ENCODE peak calls at places on chromosome 4, in six cellular contexts. R is Caki2; Q is heart left ventricle; N is G401; D is posterior cingulate gyrus; J is stimulated activated CD8-positive, alpha-beta memory T cell treated with anti-CD3 and anti-CD28 coated beads, Interleukin-4, amount 100 ng/mL, for 4 hours. S is an unnamed sample.

GRCh38 chr4:7719354-7720174 is 220.1 kb downstream of the AFAP1 start:
- DNase-seq in R (peak), J (peak), N (peak), Q (peak), D (peak), S (peak)

GRCh38 chr4:54929459-54929858 is 195.9 kb downstream of the KDR start:
- DNase-seq in N (no peak), R (no peak), D (no peak), J (no peak), Q (peak), S (peak)

GRCh38 chr4:126144838-126145237 is 830.1 kb downstream of the FAT4 start:
- DNase-seq in R (no peak), D (no peak), Q (no peak), N (no peak), J (no peak), S (no peak)

GRCh38 chr4:105767579-105767978 is 59.0 kb downstream of the GSTCD start:
- DNase-seq in R (no peak), Q (no peak), J (no peak), N (no peak), D (no peak), S (no peak)

GRCh38 chr4:156968479-156968984 is 3.1 kb downstream of the PDGFC start:
- DNase-seq in D (no peak), N (peak), J (no peak), Q (peak), R (peak), S (peak)

GRCh38 chr4:744212-744841 is 38.7 kb downstream of the PCGF3 start:
- DNase-seq in D (no peak), N (no peak), R (no peak), Q (no peak), J (no peak), S (no peak)

GRCh38 chr4:98210293-98210692 is 50.9 kb upstream of the RAP1GDS1 start:
- DNase-seq in D (no peak), Q (no peak), N (no peak), J (no peak), R (no peak), S (no peak)

GRCh38 chr4:93147524-93148212 is 680.9 kb upstream of the ATOH1 start:
- DNase-seq in R (no peak), Q (no peak), N (no peak), J (no peak), D (no peak), S (no peak)

GRCh38 chr4:40562208-40562607 is 67.5 kb downstream of the RBM47 start:
- DNase-seq in N (no peak), R (no peak), Q (no peak), D (no peak), J (no peak), S (no peak)

GRCh38 chr4:188783606-188784157 is 644.4 kb downstream of the TRIML1 start:
- DNase-seq in R (no peak), J (no peak), Q (no peak), N (no peak), D (no peak), S (no peak)

GRCh38 chr4:182778222-182778982 is 138.8 kb downstream of the DCTD start:
- DNase-seq in R (no peak), Q (no peak), N (no peak), J (no peak), D (no peak), S (no peak)

GRCh38 chr4:7462509-7462971 is 27.8 kb upstream of the PSAPL1 start:
- DNase-seq in J (no peak), N (peak), D (peak), R (peak), Q (no peak), S (peak)

GRCh38 chr4:4284827-4285618 is 4.9 kb downstream of the LYAR start:
- DNase-seq in D (no peak), J (no peak), Q (no peak), R (peak), N (no peak), S (no peak)

GRCh38 chr4:118770741-118771187 is 65.2 kb downstream of the SEC24D start:
- DNase-seq in Q (no peak), J (no peak), N (no peak), R (no peak), D (no peak), S (no peak)

GRCh38 chr4:80831383-80832361 is 198.8 kb upstream of the BMP3 start:
- DNase-seq in Q (no peak), R (no peak), D (no peak), N (no peak), J (no peak), S (no peak)

GRCh38 chr4:2662598-2662997 is 93.5 kb downstream of the TNIP2 start:
- DNase-seq in R (no peak), N (no peak), Q (no peak), J (no peak), D (no peak), S (no peak)

GRCh38 chr4:133275246-133275645 is 126.2 kb downstream of the PCDH10 start:
- DNase-seq in R (no peak), Q (no peak), D (no peak), J (no peak), N (no peak), S (no peak)

S was measured in Ammon's horn.